ENCODE peak calls at places on chromosome 19, in five cellular contexts. T, V, W, Z and B are unnamed samples.

GRCh38 chr19:48683349-48683748 is 10.5 kb upstream of the NTN5 start:
- DNase-seq in W (no peak), T (no peak), Z (no peak), V (peak), B (peak)

GRCh38 chr19:3151563-3152430 is 16.0 kb downstream of the GNA15 start:
- DNase-seq in W (no peak), T (no peak), V (no peak), Z (no peak), B (no peak)

GRCh38 chr19:53311044-53311443 is 22.5 kb upstream of the ZNF845 start:
- DNase-seq in V (no peak), T (no peak), W (no peak), Z (no peak), B (no peak)

GRCh38 chr19:42185281-42185680 is 32.2 kb downstream of the DEDD2 start:
- DNase-seq in V (no peak), T (no peak), Z (no peak), W (no peak), B (no peak)

GRCh38 chr19:14347999-14348889 is 33.0 kb upstream of the ADGRE5 start:
- DNase-seq in V (peak), W (peak), Z (no peak), T (no peak), B (no peak)

GRCh38 chr19:19034204-19034624 is 811 bp downstream of the ARMC6 start:
- DNase-seq in T (peak), Z (peak), W (peak), V (peak), B (peak)

GRCh38 chr19:38409631-38410133 is 6.8 kb downstream of the FAM98C start:
- DNase-seq in Z (no peak), W (no peak), T (no peak), V (peak), B (no peak)

GRCh38 chr19:539429-540030 is 4.3 kb upstream of the GZMM start:
- DNase-seq in T (no peak), W (no peak), V (no peak), Z (no peak), B (no peak)

GRCh38 chr19:5958074-5958850 is 19.7 kb downstream of the RANBP3 start:
- DNase-seq in W (no peak), T (no peak), Z (no peak), V (no peak), B (no peak)